ENCODE peak calls at places on chromosomes 16 and 17, in ten cellular contexts. H is cardiac muscle cell, B is neural progenitor cell, I is lower lobe of right lung, V is psoas muscle, A is right lobe of liver, Y is tibial artery, Z is prostate gland, D is H1, L is GM23248. N is an unnamed sample. For H3K36me3, H3K4me1 and H3K9me3, the result is how much of the 10 kb centered on the place peaks cover.

GRCh38 chr17:61739002-61739401 is 124.3 kb downstream of the BRIP1 start:
- DNase-seq in H (no peak), B (no peak), L (no peak), D (no peak), I (no peak), Z (no peak), Y (no peak), A (no peak), V (no peak), N (no peak)

GRCh38 chr16:273547-274421 is 2.0 kb downstream of the RGS11 start:
- DNase-seq in L (no peak), H (no peak), V (no peak), D (no peak), Y (no peak), A (no peak), I (no peak), Z (no peak), B (no peak), N (peak)

GRCh38 chr17:77644181-77644972 is 314.1 kb upstream of the TNRC6C start:
- DNase-seq in Z (no peak), Y (no peak), D (no peak), V (no peak), A (no peak), B (no peak), L (no peak), I (no peak), H (no peak), N (no peak)

GRCh38 chr17:60750645-60751044 is 73.0 kb downstream of the BCAS3 start:
- DNase-seq in B (no peak), Z (no peak), Y (no peak), D (no peak), I (no peak), H (no peak), V (no peak), A (no peak), L (no peak), N (no peak)

GRCh38 chr16:85162478-85163277 is 50.4 kb upstream of the CIBAR2 start:
- DNase-seq in L (peak), A (no peak), B (no peak), V (peak), Z (no peak), H (peak), Y (peak), D (no peak), I (no peak), N (no peak)

GRCh38 chr16:14525021-14525420 is 105.0 kb downstream of the PARN start:
- DNase-seq in V (no peak), B (no peak), Z (no peak), A (no peak), L (no peak), D (no peak), I (no peak), Y (no peak), H (no peak), N (no peak)

GRCh38 chr17:61689610-61690180 is 98.7 kb upstream of the NACA2 start:
- DNase-seq in H (peak), I (no peak), A (no peak), B (no peak), Z (no peak), Y (no peak), V (no peak), D (no peak), L (peak), N (no peak)

GRCh38 chr17:73492802-73493139 is 151.5 kb downstream of the SDK2 start:
- DNase-seq in H (no peak), A (no peak), L (no peak), Z (no peak), D (no peak), I (no peak), V (no peak), Y (no peak), B (no peak), N (no peak)

GRCh38 chr17:4806420-4806769 is 557 bp upstream of the PLD2 start:
- DNase-seq in D (no peak), H (peak), Z (no peak), Y (no peak), I (no peak), B (no peak), A (no peak), V (no peak), L (no peak), N (no peak)

GRCh38 chr16:27430512-27430911 is 28.5 kb downstream of the IL21R start:
- DNase-seq in I (no peak), D (peak), A (no peak), L (no peak), B (no peak), V (no peak), Z (no peak), Y (no peak), H (no peak), N (no peak)

GRCh38 chr17:48611213-48611612 is 396 bp upstream of the HOXB7 start:
- DNase-seq in V (no peak), I (no peak), A (no peak), B (no peak), L (peak), Y (no peak), Z (no peak), H (no peak), D (no peak), N (no peak)

GRCh38 chr16:56041556-56042140 is 149.6 kb upstream of the GNAO1 start:
- DNase-seq in V (no peak), H (no peak), I (no peak), B (peak), D (peak), Y (no peak), A (peak), Z (no peak), L (peak), N (no peak)

GRCh38 chr17:50372222-50372621 is 762 bp downstream of the MRPL27 start:
- DNase-seq in H (no peak), V (no peak), D (no peak), I (no peak), Y (no peak), B (no peak), L (no peak), Z (no peak), A (peak), N (no peak)
- H3K36me3 ChIP-seq in H (under half), V (under half), D (under half), I (under half), Y (under half), B (under half), L (under half), Z (under half), A (under half), N (under half)

GRCh38 chr17:17748604-17749003 is 67.3 kb downstream of the RAI1 start:
- DNase-seq in Y (no peak), A (no peak), V (no peak), H (no peak), L (no peak), D (no peak), I (no peak), B (no peak), Z (no peak), N (no peak)
- H3K4me1 ChIP-seq in Y (under half), A (under half), V (under half), H (under half), L (under half), D (under half), I (under half), B (under half), Z (under half), N (under half)

GRCh38 chr16:75175074-75175473 is 26.8 kb downstream of the ZFP1 start:
- DNase-seq in V (no peak), Y (no peak), Z (no peak), L (no peak), A (no peak), D (no peak), B (no peak), H (no peak), I (no peak), N (no peak)
- H3K9me3 ChIP-seq in V (under half), Y (half or more), Z (under half), L (under half), A (under half), D (under half), B (under half), H (under half), I (half or more), N (under half)

GRCh38 chr17:37608369-37609169 is 649 bp downstream of the SYNRG start:
- DNase-seq in L (peak), Y (peak), D (no peak), Z (peak), H (peak), A (no peak), I (no peak), V (no peak), B (peak), N (no peak)

GRCh38 chr17:37614823-37615222 is 5.6 kb upstream of the SYNRG start:
- DNase-seq in I (no peak), B (no peak), Y (no peak), V (no peak), H (no peak), D (no peak), L (peak), A (no peak), Z (no peak), N (no peak)

GRCh38 chr17:37609170-37610040 is at the start of gene SYNRG:
- DNase-seq in A (peak), I (peak), L (peak), V (peak), D (peak), Z (peak), Y (peak), H (peak), B (peak), N (peak)

GRCh38 chr17:37610971-37611370 is 1.8 kb upstream of the SYNRG start:
- DNase-seq in Z (no peak), H (no peak), I (no peak), L (peak), A (no peak), B (peak), V (no peak), D (no peak), Y (no peak), N (no peak)

DNA sequence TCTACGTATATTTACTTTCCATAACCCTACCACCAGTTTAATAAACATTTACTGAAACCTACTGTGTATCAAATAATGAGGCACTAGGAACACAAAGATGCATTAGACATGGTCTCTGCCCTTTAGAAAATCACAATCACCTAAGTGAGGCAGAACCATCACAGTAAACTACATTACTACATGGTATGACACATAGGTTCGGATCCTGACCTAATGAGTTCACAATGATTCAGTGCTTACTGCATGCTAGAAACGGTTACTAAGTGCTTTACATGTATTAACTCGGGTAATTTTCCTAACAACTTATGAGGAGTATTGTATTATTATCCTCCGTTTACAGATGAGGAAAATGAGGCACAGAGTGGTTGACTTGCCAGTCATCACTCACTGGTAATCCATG is 5.2 kb upstream of the SYNRG start:
- DNase-seq in V (no peak), D (no peak), Z (no peak), A (no peak), B (no peak), Y (no peak), I (no peak), H (no peak), L (peak), N (no peak)
- H3K36me3 ChIP-seq in V (half or more), D (half or more), Z (under half), A (under half), B (under half), Y (under half), I (half or more), H (half or more), L (under half), N (under half)

N was measured in pancreas.